ENCODE peak calls at places on chromosome 13, in nine cellular contexts. F is Caco-2, X is cardiac fibroblast, M is prostate gland, G is uterus, Q is lower leg skin, V is IMR-90, N is psoas muscle, W is cardiac muscle cell. I is an unnamed sample.

GRCh38 chr13:55788548-55788947 is 1352.2 kb upstream of the PRR20A start:
- DNase-seq in F (no peak), X (no peak), M (no peak), G (no peak), Q (no peak), V (no peak), N (no peak), W (no peak), I (no peak)

GRCh38 chr13:31769581-31769980 is 30.3 kb downstream of the RXFP2 start:
- DNase-seq in F (no peak), X (no peak), M (no peak), G (no peak), Q (no peak), V (peak), N (no peak), W (no peak), I (no peak)

GRCh38 chr13:50303963-50304721 is 288.9 kb downstream of the KCNRG start:
- DNase-seq in F (no peak), X (no peak), M (no peak), G (no peak), Q (no peak), V (no peak), N (no peak), W (no peak), I (no peak)

GRCh38 chr13:36251528-36251927 is 37.2 kb upstream of the SOHLH2 start:
- DNase-seq in F (no peak), X (no peak), M (no peak), G (no peak), Q (no peak), V (no peak), N (no peak), W (no peak), I (peak)

GRCh38 chr13:45434556-45435371 is 16.6 kb upstream of the SLC25A30 start:
- DNase-seq in F (peak), X (no peak), M (no peak), G (no peak), Q (no peak), V (no peak), N (no peak), W (no peak), I (no peak)

GRCh38 chr13:91017031-91017668 is 330.3 kb upstream of the MIR17HG start:
- DNase-seq in F (peak), X (peak), M (no peak), G (no peak), Q (no peak), V (peak), N (no peak), W (peak), I (no peak)

GRCh38 chr13:82356667-82357066 is 1525.6 kb downstream of the SLITRK1 start:
- DNase-seq in F (no peak), X (peak), M (no peak), G (no peak), Q (no peak), V (no peak), N (no peak), W (peak), I (no peak)

GRCh38 chr13:39410089-39410901 is 192.7 kb downstream of the LHFPL6 start:
- DNase-seq in F (no peak), X (peak), M (no peak), G (no peak), Q (no peak), V (peak), N (no peak), W (no peak), I (no peak)

GRCh38 chr13:68927387-68928026 is 1180.1 kb upstream of the ATXN8OS start:
- DNase-seq in F (peak), X (no peak), M (no peak), G (no peak), Q (no peak), V (no peak), N (no peak), W (peak), I (peak)

GRCh38 chr13:37923236-37923635 is 53.7 kb upstream of the TRPC4 start:
- DNase-seq in F (no peak), X (no peak), M (no peak), G (no peak), Q (no peak), V (no peak), N (no peak), W (no peak), I (no peak)

GRCh38 chr13:40102854-40103253 is 447.4 kb downstream of the COG6 start:
- DNase-seq in F (no peak), X (peak), M (no peak), G (peak), Q (no peak), V (peak), N (no peak), W (no peak), I (peak)

GRCh38 chr13:113364371-113364932 is 522 bp upstream of the GRTP1 start:
- DNase-seq in F (no peak), X (no peak), M (no peak), G (peak), Q (peak), V (no peak), N (peak), W (peak), I (no peak)

GRCh38 chr13:43492281-43492680 is 294.5 kb downstream of the ENOX1 start:
- DNase-seq in F (no peak), X (no peak), M (no peak), G (no peak), Q (no peak), V (no peak), N (no peak), W (no peak), I (no peak)

GRCh38 chr13:43487459-43487858 is 299.3 kb downstream of the ENOX1 start:
- DNase-seq in F (no peak), X (no peak), M (no peak), G (no peak), Q (no peak), V (no peak), N (no peak), W (no peak), I (no peak)

GRCh38 chr13:43489168-43489730 is 297.5 kb downstream of the ENOX1 start:
- DNase-seq in F (no peak), X (no peak), M (no peak), G (peak), Q (no peak), V (no peak), N (peak), W (no peak), I (no peak)

GRCh38 chr13:43484432-43485225 is 302.1 kb downstream of the ENOX1 start:
- DNase-seq in F (no peak), X (no peak), M (no peak), G (no peak), Q (peak), V (no peak), N (no peak), W (no peak), I (no peak)

DNA sequence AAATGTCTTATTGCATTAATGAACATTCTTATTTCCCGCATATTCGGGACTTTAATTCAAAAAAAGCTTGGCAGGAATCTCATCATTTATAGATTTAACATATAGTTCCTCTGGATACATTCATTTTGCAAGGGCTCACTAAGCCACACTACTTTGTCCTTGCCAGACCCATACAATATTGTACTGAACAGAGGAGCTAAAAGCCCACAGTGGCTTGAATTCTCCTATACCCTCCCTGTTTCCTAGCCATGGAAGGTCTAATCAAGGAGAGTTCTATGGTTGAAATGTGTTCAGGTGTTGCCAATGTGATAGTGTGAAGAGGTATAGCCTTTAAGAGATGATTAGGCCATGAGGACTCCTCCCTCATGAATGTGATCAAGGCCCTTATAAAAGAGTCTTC is 298.9 kb downstream of the ENOX1 start:
- DNase-seq in F (no peak), X (no peak), M (no peak), G (no peak), Q (no peak), V (no peak), N (no peak), W (no peak), I (no peak)
- H3K4me3 ChIP-seq in F (no peak), X (no peak), M (no peak), G (no peak), Q (no peak), V (no peak), N (no peak), W (no peak), I (no peak)

GRCh38 chr13:74571811-74572210 is 437.6 kb upstream of the KLF12 start:
- DNase-seq in F (no peak), X (no peak), M (no peak), G (no peak), Q (no peak), V (no peak), N (no peak), W (no peak), I (no peak)

GRCh38 chr13:74575729-74576125 is 441.5 kb upstream of the KLF12 start:
- DNase-seq in F (no peak), X (peak), M (no peak), G (peak), Q (peak), V (peak), N (peak), W (peak), I (no peak)

GRCh38 chr13:74570834-74571233 is 436.6 kb upstream of the KLF12 start:
- DNase-seq in F (no peak), X (no peak), M (no peak), G (no peak), Q (no peak), V (peak), N (no peak), W (no peak), I (no peak)

GRCh38 chr13:74574964-74575728 is 440.9 kb upstream of the KLF12 start:
- DNase-seq in F (no peak), X (no peak), M (no peak), G (no peak), Q (no peak), V (no peak), N (no peak), W (no peak), I (no peak)

DNA sequence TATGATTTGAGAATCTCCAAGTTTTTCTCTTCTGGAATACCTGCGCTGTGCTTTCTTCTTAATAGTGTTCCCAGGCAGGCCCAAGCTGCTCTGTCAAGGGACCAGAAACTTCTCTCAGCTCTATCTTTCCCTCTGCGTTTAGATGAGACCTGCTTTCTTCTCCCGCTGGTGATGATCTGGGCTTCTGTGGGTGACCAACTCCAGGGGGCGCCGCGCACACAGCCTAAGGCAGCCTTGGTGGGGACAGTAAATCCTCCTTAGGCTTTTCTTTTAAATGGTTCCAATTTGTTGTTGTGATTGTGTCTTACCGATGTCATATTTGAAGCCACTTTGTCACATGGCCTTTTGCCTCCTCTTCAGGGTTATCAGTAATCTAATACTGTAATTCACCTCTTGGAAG is 439.4 kb upstream of the KLF12 start:
- DNase-seq in F (no peak), X (no peak), M (no peak), G (no peak), Q (no peak), V (no peak), N (no peak), W (peak), I (no peak)
- TF ChIP-seq CTCF in F (no peak), X (peak), M (no peak), G (no peak), Q (no peak), V (no peak), N (no peak), W (no peak), I (peak)

DNA sequence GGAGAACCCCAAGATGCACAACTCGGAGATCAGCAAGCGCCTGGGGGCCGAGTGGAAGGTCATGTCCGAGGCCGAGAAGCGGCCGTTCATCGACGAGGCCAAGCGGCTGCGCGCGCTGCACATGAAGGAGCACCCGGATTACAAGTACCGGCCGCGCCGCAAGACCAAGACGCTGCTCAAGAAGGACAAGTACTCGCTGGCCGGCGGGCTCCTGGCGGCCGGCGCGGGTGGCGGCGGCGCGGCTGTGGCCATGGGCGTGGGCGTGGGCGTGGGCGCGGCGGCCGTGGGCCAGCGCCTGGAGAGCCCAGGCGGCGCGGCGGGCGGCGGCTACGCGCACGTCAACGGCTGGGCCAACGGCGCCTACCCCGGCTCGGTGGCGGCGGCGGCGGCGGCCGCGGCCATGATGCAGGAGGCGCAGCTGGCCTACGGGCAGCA is 939 bp downstream of the SOX1 start:
- DNase-seq in F (no peak), X (no peak), M (no peak), G (no peak), Q (no peak), V (no peak), N (no peak), W (peak), I (no peak)
- H3K4me3 ChIP-seq in F (no peak), X (no peak), M (no peak), G (no peak), Q (no peak), V (no peak), N (no peak), W (no peak), I (no peak)

GRCh38 chr13:46728777-46729176 is 68.2 kb downstream of the ESD start:
- DNase-seq in F (no peak), X (no peak), M (no peak), G (no peak), Q (no peak), V (no peak), N (no peak), W (no peak), I (no peak)
- TF ChIP-seq CTCF in F (no peak), X (peak), M (no peak), G (no peak), Q (no peak), V (peak), N (no peak), W (no peak), I (peak)

GRCh38 chr13:100542546-100543156 is 45.9 kb downstream of the GGACT start:
- DNase-seq in F (no peak), X (peak), M (no peak), G (no peak), Q (no peak), V (peak), N (no peak), W (no peak), I (peak)
- H3K4me3 ChIP-seq in F (no peak), X (no peak), M (no peak), G (no peak), Q (no peak), V (no peak), N (no peak), W (no peak), I (no peak)

GRCh38 chr13:97257800-97258799 is 36.0 kb downstream of the MBNL2 start:
- DNase-seq in F (peak), X (peak), M (no peak), G (peak), Q (peak), V (peak), N (peak), W (no peak), I (peak)

GRCh38 chr13:97257228-97257755 is 35.2 kb downstream of the MBNL2 start:
- DNase-seq in F (no peak), X (no peak), M (no peak), G (no peak), Q (no peak), V (no peak), N (no peak), W (no peak), I (no peak)

GRCh38 chr13:97255515-97255999 is 33.4 kb downstream of the MBNL2 start:
- DNase-seq in F (no peak), X (no peak), M (no peak), G (no peak), Q (no peak), V (peak), N (no peak), W (no peak), I (no peak)

GRCh38 chr13:97254809-97255208 is 32.7 kb downstream of the MBNL2 start:
- DNase-seq in F (no peak), X (no peak), M (no peak), G (no peak), Q (no peak), V (peak), N (no peak), W (no peak), I (no peak)

GRCh38 chr13:97256343-97256783 is 34.2 kb downstream of the MBNL2 start:
- DNase-seq in F (peak), X (peak), M (no peak), G (no peak), Q (no peak), V (peak), N (no peak), W (no peak), I (peak)
- TF ChIP-seq CTCF in F (no peak), X (no peak), M (no peak), G (no peak), Q (no peak), V (no peak), N (no peak), W (no peak), I (no peak)

DNA sequence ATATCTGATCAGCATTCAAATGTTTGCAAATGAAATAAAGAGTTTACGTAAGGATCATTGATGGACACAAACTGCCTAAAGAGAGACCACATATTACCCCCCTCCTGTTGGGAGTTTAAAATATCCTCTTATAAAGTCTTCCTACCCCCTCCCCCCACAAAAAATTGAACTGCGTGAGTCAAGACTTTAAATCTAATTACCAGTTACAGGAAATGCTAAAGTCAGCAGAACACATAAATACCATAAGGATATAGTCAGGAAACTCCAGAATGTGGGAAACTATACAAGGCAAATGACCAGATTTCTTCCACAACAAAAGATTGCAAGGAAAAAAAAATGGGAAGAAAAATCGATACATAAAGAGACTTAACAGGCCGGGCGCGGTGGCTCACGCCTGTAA is 44.4 kb upstream of the FARP1 start:
- DNase-seq in F (no peak), X (peak), M (no peak), G (no peak), Q (no peak), V (peak), N (no peak), W (no peak), I (peak)
- H3K4me3 ChIP-seq in F (no peak), X (no peak), M (no peak), G (no peak), Q (no peak), V (no peak), N (no peak), W (no peak), I (no peak)

GRCh38 chr13:51599444-51600176 is 15.3 kb downstream of the WDFY2 start:
- DNase-seq in F (no peak), X (no peak), M (no peak), G (no peak), Q (no peak), V (no peak), N (no peak), W (no peak), I (no peak)
- TF ChIP-seq CTCF in F (no peak), X (no peak), M (no peak), G (no peak), Q (no peak), V (no peak), N (no peak), W (no peak), I (no peak)

GRCh38 chr13:21116141-21116540 is 54.8 kb upstream of the LATS2 start:
- DNase-seq in F (no peak), X (no peak), M (no peak), G (no peak), Q (no peak), V (no peak), N (no peak), W (no peak), I (no peak)
- H3K4me3 ChIP-seq in F (no peak), X (no peak), M (no peak), G (no peak), Q (no peak), V (no peak), N (no peak), W (no peak), I (no peak)

GRCh38 chr13:110216403-110217041 is 90.4 kb downstream of the COL4A1 start:
- DNase-seq in F (no peak), X (peak), M (no peak), G (peak), Q (no peak), V (peak), N (no peak), W (no peak), I (peak)
- TF ChIP-seq CTCF in F (no peak), X (no peak), M (no peak), G (no peak), Q (no peak), V (no peak), N (no peak), W (no peak), I (no peak)